ENCODE peak calls at places on chromosomes 13 and 19, in eight cellular contexts. C, N, F, Q, B, L, D and E are unnamed samples.

GRCh38 chr13:85693889-85694511 is 105.2 kb downstream of the SLITRK6 start:
- DNase-seq in N (peak), C (no peak), L (no peak), B (no peak), Q (no peak), D (no peak), F (no peak), E (no peak)

GRCh38 chr19:49590971-49591730 is at the start of gene PRR12:
- DNase-seq in Q (peak), C (no peak), N (peak), L (peak), B (peak), D (peak), F (peak), E (peak)

GRCh38 chr19:38718747-38719543 is 25.3 kb downstream of the CAPN12 start:
- DNase-seq in C (no peak), N (peak), B (no peak), F (peak), D (peak), Q (peak), L (peak), E (no peak)

GRCh38 chr19:11268783-11269267 is 6.5 kb upstream of the DOCK6 start:
- DNase-seq in Q (no peak), L (peak), N (peak), F (no peak), C (no peak), D (peak), B (peak), E (no peak)

GRCh38 chr19:33819496-33819874 is 22.8 kb downstream of the KCTD15 start:
- DNase-seq in F (peak), D (no peak), C (no peak), L (no peak), B (no peak), Q (no peak), N (no peak), E (no peak)

GRCh38 chr19:35222373-35223005 is 6.0 kb downstream of the FAM187B start:
- DNase-seq in F (no peak), B (no peak), Q (no peak), N (no peak), L (no peak), D (no peak), C (no peak), E (no peak)

GRCh38 chr13:36815069-36815468 is 4.0 kb upstream of the RFXAP start:
- DNase-seq in F (no peak), C (no peak), D (no peak), Q (no peak), N (no peak), B (no peak), L (no peak), E (no peak)

GRCh38 chr19:48965806-48966540 is 864 bp downstream of the FTL start:
- DNase-seq in C (peak), N (peak), F (peak), Q (peak), L (peak), B (peak), D (peak), E (peak)

GRCh38 chr19:44050740-44051653 is 839 bp upstream of the ZNF223 start:
- DNase-seq in N (no peak), D (peak), Q (peak), B (peak), C (no peak), L (no peak), F (no peak), E (peak)

GRCh38 chr19:45999653-46000121 is 4.4 kb downstream of the CCDC61 start:
- DNase-seq in Q (no peak), C (no peak), B (no peak), L (no peak), N (no peak), F (peak), D (peak), E (no peak)

GRCh38 chr13:47397739-47398138 is 500.9 kb upstream of the HTR2A start:
- DNase-seq in Q (no peak), N (peak), L (no peak), F (no peak), B (no peak), C (no peak), D (no peak), E (no peak)

GRCh38 chr13:104592127-104592526 is 1525.9 kb upstream of the SLC10A2 start:
- DNase-seq in F (no peak), B (no peak), D (no peak), Q (no peak), C (no peak), N (peak), L (no peak), E (no peak)

GRCh38 chr19:43774103-43774939 is 6.5 kb downstream of the KCNN4 start:
- DNase-seq in Q (no peak), D (peak), L (peak), F (peak), C (no peak), N (peak), B (peak), E (no peak)

GRCh38 chr19:52923782-52924593 is 760 bp upstream of the ZNF888 start:
- DNase-seq in D (peak), N (no peak), F (no peak), L (peak), Q (no peak), C (peak), B (peak), E (peak)

GRCh38 chr19:1017906-1018305 is 3.0 kb downstream of the TMEM259 start:
- DNase-seq in B (no peak), C (no peak), D (no peak), L (no peak), F (no peak), N (no peak), Q (no peak), E (no peak)

GRCh38 chr13:30870049-30870884 is 35.8 kb upstream of the MEDAG start:
- DNase-seq in B (peak), L (peak), C (peak), Q (peak), N (peak), D (peak), F (peak), E (no peak)

GRCh38 chr19:46951236-46951986 is 68.2 kb upstream of the NPAS1 start:
- DNase-seq in D (no peak), N (peak), F (no peak), C (no peak), L (no peak), B (peak), Q (no peak), E (no peak)

GRCh38 chr19:55305491-55305890 is 19.6 kb downstream of the TMEM150B start:
- DNase-seq in Q (no peak), F (peak), C (no peak), B (peak), D (peak), L (no peak), N (no peak), E (peak)

GRCh38 chr19:30084390-30084819 is 142.4 kb downstream of the URI1 start:
- DNase-seq in C (no peak), D (no peak), F (no peak), B (no peak), Q (no peak), L (no peak), N (no peak), E (no peak)

GRCh38 chr13:44013666-44014291 is 134.1 kb downstream of the LACC1 start:
- DNase-seq in C (no peak), N (peak), L (no peak), D (no peak), Q (no peak), F (no peak), B (no peak), E (no peak)

GRCh38 chr13:107211073-107211472 is 643.1 kb upstream of the ARGLU1 start:
- DNase-seq in C (peak), N (peak), Q (peak), D (peak), B (peak), F (peak), L (peak), E (peak)

GRCh38 chr13:27131202-27131623 is 40.4 kb downstream of the USP12 start:
- DNase-seq in Q (peak), D (no peak), C (no peak), F (no peak), N (peak), B (peak), L (peak), E (no peak)

GRCh38 chr13:27131906-27132305 is 39.7 kb downstream of the USP12 start:
- DNase-seq in N (no peak), B (no peak), F (no peak), Q (no peak), D (no peak), L (no peak), C (no peak), E (no peak)

GRCh38 chr13:27128825-27129627 is 42.6 kb downstream of the USP12 start:
- DNase-seq in L (no peak), B (no peak), D (no peak), Q (no peak), C (no peak), F (no peak), N (no peak), E (no peak)

GRCh38 chr13:27132538-27132937 is 39.1 kb downstream of the USP12 start:
- DNase-seq in F (no peak), B (no peak), D (no peak), L (no peak), Q (no peak), C (no peak), N (no peak), E (no peak)

GRCh38 chr13:27130223-27131015 is 41.2 kb downstream of the USP12 start:
- DNase-seq in F (no peak), D (no peak), C (no peak), B (no peak), L (no peak), Q (no peak), N (peak), E (no peak)
- H3K27ac ChIP-seq in F (no peak), D (no peak), C (peak), B (peak), L (no peak), Q (peak), N (peak), E (no peak)

GRCh38 chr19:16518483-16519229 is 22.5 kb downstream of the C19orf44 start:
- DNase-seq in L (no peak), C (no peak), F (no peak), B (no peak), D (no peak), Q (no peak), N (no peak), E (no peak)
- TF ChIP-seq CTCF in L (no peak), C (no peak), F (peak), B (no peak), D (no peak), Q (no peak), N (no peak), E (peak)

GRCh38 chr19:6198896-6199239 is 63.4 kb downstream of the ACSBG2 start:
- DNase-seq in B (no peak), Q (no peak), C (no peak), D (no peak), F (no peak), N (no peak), L (no peak), E (no peak)

GRCh38 chr19:6204866-6205723 is 69.6 kb downstream of the ACSBG2 start:
- DNase-seq in L (no peak), Q (no peak), F (no peak), B (no peak), C (no peak), D (no peak), N (no peak), E (no peak)

GRCh38 chr19:6204212-6204611 is 68.7 kb downstream of the ACSBG2 start:
- DNase-seq in D (no peak), C (no peak), L (no peak), B (no peak), Q (peak), N (no peak), F (no peak), E (no peak)

GRCh38 chr19:6196361-6196760 is 60.9 kb downstream of the ACSBG2 start:
- DNase-seq in Q (no peak), L (no peak), N (no peak), B (no peak), C (no peak), F (no peak), D (no peak), E (no peak)

DNA sequence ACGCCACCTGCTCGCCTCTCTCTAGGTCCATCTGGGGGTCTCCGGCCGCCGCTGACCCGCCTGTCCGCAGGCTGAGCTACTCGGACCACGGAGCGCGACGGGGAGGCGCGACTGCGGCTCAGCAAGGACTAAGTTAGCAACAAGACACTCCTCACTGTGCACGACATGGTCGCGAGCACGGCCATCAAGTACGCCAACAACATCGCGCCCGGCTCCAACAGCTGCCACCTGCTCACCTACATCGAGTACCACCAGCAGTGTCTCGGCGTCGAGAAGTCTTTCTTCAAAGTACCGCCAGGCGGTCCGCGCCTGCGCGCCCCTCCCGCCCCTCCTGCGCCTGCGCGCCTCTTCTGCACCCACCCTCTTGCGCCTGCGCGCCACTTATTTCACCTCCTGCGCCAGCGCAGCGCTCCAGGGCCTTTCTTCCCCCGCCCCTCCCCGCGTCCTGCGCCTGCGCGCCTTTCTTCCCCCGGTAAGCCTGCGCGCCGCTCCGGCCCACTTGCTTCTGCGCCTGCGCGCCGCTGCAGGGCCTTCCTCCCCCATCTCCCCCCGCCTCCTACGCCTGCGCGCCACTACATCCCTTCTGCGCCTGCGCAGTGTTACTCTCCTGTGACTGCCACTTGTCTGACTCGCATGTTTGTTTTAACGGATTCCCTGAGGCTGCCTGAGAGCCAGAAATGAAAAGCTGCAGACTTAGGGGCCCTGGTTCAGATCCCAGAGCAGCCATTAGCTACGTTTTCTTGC is 63.9 kb downstream of the ACSBG2 start:
- DNase-seq in F (peak), B (peak), Q (peak), D (peak), N (peak), C (peak), L (peak), E (peak)
- H3K27ac ChIP-seq in F (no peak), B (peak), Q (no peak), D (peak), N (no peak), C (no peak), L (peak), E (peak)

GRCh38 chr19:53959176-53959757 is 3.5 kb upstream of the CACNG8 start:
- DNase-seq in L (no peak), Q (no peak), B (no peak), D (no peak), F (peak), C (no peak), N (no peak), E (no peak)
- TF ChIP-seq CTCF in L (no peak), Q (no peak), B (no peak), D (no peak), F (no peak), C (no peak), N (no peak), E (no peak)

GRCh38 chr19:3358392-3358918 is 7.9 kb upstream of the NFIC start:
- DNase-seq in L (no peak), F (peak), Q (no peak), N (no peak), B (no peak), C (no peak), D (peak), E (peak)
- H3K27ac ChIP-seq in L (peak), F (no peak), Q (no peak), N (no peak), B (peak), C (peak), D (peak), E (peak)

GRCh38 chr13:51261610-51262249 is 39.5 kb downstream of the FAM124A start:
- DNase-seq in Q (no peak), N (no peak), C (no peak), D (no peak), B (no peak), L (no peak), F (no peak), E (no peak)

GRCh38 chr13:51260154-51260553 is 38.0 kb downstream of the FAM124A start:
- DNase-seq in N (no peak), D (no peak), L (no peak), B (no peak), F (no peak), C (no peak), Q (no peak), E (no peak)

GRCh38 chr13:51258612-51259358 is 36.6 kb downstream of the FAM124A start:
- DNase-seq in B (no peak), L (no peak), C (no peak), D (no peak), Q (no peak), F (no peak), N (no peak), E (no peak)

GRCh38 chr13:51259359-51259645 is 37.1 kb downstream of the FAM124A start:
- DNase-seq in L (no peak), Q (no peak), F (no peak), C (no peak), B (no peak), D (no peak), N (no peak), E (no peak)

DNA sequence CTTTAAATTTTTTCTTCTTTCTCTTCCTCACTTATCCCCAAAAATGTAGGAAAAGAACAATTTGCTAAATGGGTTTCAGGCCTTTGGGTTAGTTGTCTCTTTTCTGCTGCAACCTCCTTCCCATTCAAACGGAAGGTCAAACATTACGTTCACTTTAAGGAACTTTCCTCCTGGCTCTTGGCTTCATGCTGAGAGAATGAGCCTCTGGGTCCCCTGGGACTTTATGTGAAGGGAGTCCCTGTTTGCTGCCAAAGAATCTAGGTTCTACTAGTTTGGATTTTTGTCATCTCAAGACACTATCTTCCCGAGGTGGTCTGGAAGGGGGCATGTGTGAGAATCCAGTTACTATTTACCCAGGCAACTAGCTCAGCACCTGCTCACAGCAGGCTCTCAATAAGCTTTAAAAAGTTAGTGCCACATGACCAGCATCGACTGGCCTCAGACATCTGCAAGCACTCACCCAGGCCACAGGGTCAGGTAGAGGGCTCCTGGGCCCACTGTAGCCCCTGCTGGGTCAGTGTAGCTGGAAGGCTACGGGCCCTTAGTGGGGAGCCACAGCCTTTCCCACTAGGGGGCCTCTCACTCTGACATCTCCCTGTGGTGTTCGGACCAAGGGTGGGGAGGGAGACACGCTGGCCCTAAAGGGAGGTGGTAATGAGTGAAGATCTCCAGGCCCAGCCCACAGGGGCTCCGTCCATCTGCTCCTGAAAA is 40.5 kb downstream of the FAM124A start:
- DNase-seq in C (no peak), N (no peak), Q (no peak), B (no peak), L (no peak), D (no peak), F (peak), E (peak)
- TF ChIP-seq CTCF in C (no peak), N (peak), Q (no peak), B (no peak), L (no peak), D (no peak), F (no peak), E (peak)

DNA sequence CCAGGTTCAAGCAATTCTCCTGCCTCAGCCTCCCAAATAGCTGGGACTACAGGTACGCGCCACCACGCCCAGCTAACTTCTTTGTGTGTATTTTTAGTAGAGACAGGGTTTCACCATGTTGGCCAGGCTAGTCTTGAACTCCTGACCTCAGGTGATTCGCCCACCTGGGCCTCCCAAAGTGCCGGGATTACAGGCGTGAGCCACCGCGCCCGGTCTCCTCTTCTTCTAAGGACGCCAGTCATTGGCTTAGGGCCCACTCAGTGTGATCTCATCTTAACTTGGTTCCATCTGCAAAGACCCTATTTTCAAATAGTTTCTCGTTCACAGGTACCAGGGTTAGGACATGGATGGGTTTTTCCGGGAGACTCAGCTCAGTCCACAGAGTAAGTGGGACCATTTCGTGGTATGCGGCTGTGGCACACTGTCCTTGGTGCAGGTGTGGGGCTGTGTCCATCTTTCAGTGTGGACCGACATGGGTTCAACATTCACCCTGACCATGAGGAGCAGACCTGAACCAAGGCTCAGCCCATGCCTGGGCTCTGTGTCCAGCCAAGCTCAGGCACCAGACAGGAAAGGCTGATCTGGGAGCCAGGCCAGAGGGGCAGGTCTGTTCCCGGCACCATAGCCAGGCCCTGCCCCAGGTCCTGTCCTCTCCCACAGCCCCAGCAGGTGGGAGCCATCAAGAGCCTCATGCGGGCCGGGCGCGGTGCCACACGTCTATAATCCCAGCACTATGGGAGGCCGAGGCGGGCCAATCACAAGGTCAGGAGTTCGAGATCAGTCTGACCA is 2.8 kb upstream of the MKNK2 start:
- DNase-seq in F (no peak), C (no peak), D (peak), N (no peak), L (no peak), Q (no peak), B (peak), E (no peak)
- H3K27ac ChIP-seq in F (no peak), C (no peak), D (peak), N (no peak), L (no peak), Q (no peak), B (peak), E (no peak)

DNA sequence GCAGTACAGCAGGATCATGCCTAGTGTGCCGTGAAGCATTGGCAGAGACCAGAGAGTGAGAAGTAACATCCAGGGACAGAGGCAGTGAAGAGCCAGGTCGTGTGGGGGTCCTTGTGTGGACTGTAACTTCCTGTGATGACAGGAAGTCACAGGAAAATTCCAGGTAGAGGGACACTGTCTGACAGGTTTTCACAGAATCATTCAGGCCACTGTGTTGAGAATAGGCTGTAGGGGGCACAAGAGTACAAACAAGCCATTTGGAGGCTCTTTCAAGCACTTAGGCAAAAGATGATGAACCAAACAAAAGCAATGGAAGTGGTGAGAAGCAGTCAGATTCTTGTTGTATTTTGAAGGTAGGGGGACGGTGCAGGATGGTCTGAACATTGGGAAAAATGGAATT is 46.4 kb downstream of the N4BP2L1 start:
- DNase-seq in Q (no peak), D (peak), L (no peak), C (no peak), N (peak), F (peak), B (no peak), E (no peak)
- TF ChIP-seq CTCF in Q (peak), D (peak), L (no peak), C (peak), N (peak), F (peak), B (no peak), E (peak)

GRCh38 chr19:51456541-51457290 is 1.5 kb downstream of the SIGLEC8 start:
- DNase-seq in F (no peak), B (no peak), C (no peak), L (no peak), D (no peak), Q (no peak), N (no peak), E (no peak)

GRCh38 chr19:51460164-51460992 is 2.1 kb upstream of the SIGLEC8 start:
- DNase-seq in C (no peak), L (no peak), Q (no peak), D (no peak), N (no peak), F (peak), B (no peak), E (no peak)

GRCh38 chr19:51457351-51458013 is 772 bp downstream of the SIGLEC8 start:
- DNase-seq in C (no peak), D (no peak), L (no peak), N (no peak), B (no peak), F (no peak), Q (no peak), E (no peak)

GRCh38 chr19:51458899-51459592 is 792 bp upstream of the SIGLEC8 start:
- DNase-seq in N (no peak), L (no peak), Q (no peak), D (no peak), C (no peak), F (no peak), B (no peak), E (no peak)

GRCh38 chr19:51458051-51458645 is at the start of gene SIGLEC8:
- DNase-seq in L (no peak), D (no peak), N (no peak), Q (no peak), C (no peak), F (no peak), B (no peak), E (no peak)
- H3K27ac ChIP-seq in L (no peak), D (no peak), N (no peak), Q (no peak), C (no peak), F (no peak), B (no peak), E (no peak)